ENCODE peak calls at places on chromosomes 16 and 17, in ten cellular contexts. B, L, W, G, H, J, X, P, D and F are unnamed samples.

GRCh38 chr17:29007456-29008455 is 1.9 kb upstream of the SEZ6 start:
- DNase-seq in B (peak; percentile 25), L (no peak), W (no peak), G (no peak), H (no peak), J (no peak), X (peak; percentile 37), P (no peak), D (no peak), F (no peak)

GRCh38 chr16:13453938-13454553 is 465.9 kb upstream of the ERCC4 start:
- DNase-seq in B (peak; percentile 56), L (no peak), W (peak; percentile 41), G (no peak), H (peak; percentile 33), J (no peak), X (no peak), P (peak; percentile 25), D (no peak), F (peak; percentile 54)

GRCh38 chr17:65235284-65235683 is 98.1 kb downstream of the RGS9 start:
- DNase-seq in B (no peak), L (no peak), W (no peak), G (no peak), H (no peak), J (no peak), X (no peak), P (no peak), D (no peak), F (no peak)

GRCh38 chr17:31388351-31388750 is 3.1 kb upstream of the RAB11FIP4 start:
- DNase-seq in B (no peak), L (no peak), W (no peak), G (no peak), H (no peak), J (no peak), X (no peak), P (no peak), D (no peak), F (no peak)

GRCh38 chr17:57906910-57907309 is 48.3 kb downstream of the CUEDC1 start:
- DNase-seq in B (no peak), L (no peak), W (no peak), G (no peak), H (no peak), J (no peak), X (no peak), P (no peak), D (no peak), F (no peak)

GRCh38 chr17:8894673-8895578 is 27.5 kb upstream of the PIK3R6 start:
- DNase-seq in B (peak; percentile 44), L (peak; percentile 49), W (peak; percentile 67), G (peak; percentile 61), H (peak; percentile 73), J (peak; percentile 72), X (no peak), P (peak; percentile 69), D (no peak), F (peak; percentile 67)

GRCh38 chr17:41133880-41134735 is 6.2 kb downstream of the KRTAP4-6 start:
- DNase-seq in B (no peak), L (no peak), W (no peak), G (no peak), H (no peak), J (no peak), X (no peak), P (no peak), D (no peak), F (no peak)

GRCh38 chr16:19166500-19166899 is 1.5 kb upstream of the SYT17 start:
- DNase-seq in B (peak; percentile 66), L (no peak), W (no peak), G (no peak), H (no peak), J (no peak), X (no peak), P (no peak), D (peak; percentile 60), F (no peak)

GRCh38 chr16:9072806-9073341 is 18.6 kb upstream of the HAPSTR1 start:
- DNase-seq in B (peak; percentile 45), L (no peak), W (no peak), G (no peak), H (no peak), J (peak; percentile 69), X (no peak), P (peak; percentile 93), D (no peak), F (no peak)

GRCh38 chr17:49577978-49578893 is 2.6 kb downstream of the NXPH3 start:
- DNase-seq in B (no peak), L (no peak), W (no peak), G (no peak), H (peak; percentile 41), J (no peak), X (no peak), P (no peak), D (no peak), F (no peak)

GRCh38 chr16:60945225-60945624 is 1091.0 kb downstream of the CDH8 start:
- DNase-seq in B (no peak), L (no peak), W (peak; percentile 48), G (peak; percentile 6), H (no peak), J (no peak), X (no peak), P (no peak), D (no peak), F (no peak)

GRCh38 chr16:65222049-65222448 is 100.2 kb upstream of the CDH11 start:
- DNase-seq in B (no peak), L (no peak), W (no peak), G (no peak), H (no peak), J (no peak), X (no peak), P (no peak), D (no peak), F (no peak)

GRCh38 chr16:65772134-65772732 is 594.3 kb upstream of the CDH5 start:
- DNase-seq in B (no peak), L (no peak), W (no peak), G (no peak), H (no peak), J (no peak), X (no peak), P (no peak), D (no peak), F (no peak)

GRCh38 chr16:81238296-81239011 is at the start of gene BCO1:
- DNase-seq in B (peak; percentile 22), L (no peak), W (no peak), G (no peak), H (no peak), J (no peak), X (peak; percentile 76), P (peak; percentile 67), D (no peak), F (no peak)

GRCh38 chr17:73210002-73210678 is 17.3 kb downstream of the COG1 start:
- DNase-seq in B (no peak), L (no peak), W (no peak), G (no peak), H (peak; percentile 80), J (no peak), X (no peak), P (peak; percentile 11), D (no peak), F (no peak)

GRCh38 chr16:10180042-10180770 is 2.0 kb downstream of the GRIN2A start:
- DNase-seq in B (no peak), L (no peak), W (no peak), G (no peak), H (no peak), J (no peak), X (no peak), P (no peak), D (no peak), F (no peak)

DNA sequence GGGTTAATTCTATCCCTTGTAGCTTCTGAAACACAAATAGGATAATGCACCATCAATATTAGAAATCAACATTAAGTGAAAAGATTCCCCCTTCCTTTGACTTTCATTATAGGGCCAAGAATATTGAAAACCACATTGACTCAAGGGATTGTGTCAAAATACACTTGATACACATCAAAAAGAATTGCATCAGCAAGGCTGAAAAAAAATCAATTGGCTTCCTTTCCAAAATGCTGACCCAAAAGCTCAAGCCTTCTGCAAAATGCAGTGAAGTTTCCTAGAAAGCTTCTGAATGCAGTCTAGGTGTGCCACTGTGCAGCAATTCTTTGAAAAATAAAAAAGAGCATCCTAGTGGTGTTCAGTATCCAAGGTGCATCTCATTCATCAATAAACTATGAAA is 674.4 kb downstream of the TOX3 start:
- DNase-seq in B (no peak), L (no peak), W (no peak), G (no peak), H (no peak), J (no peak), X (no peak), P (no peak), D (no peak), F (no peak)
- TF ChIP-seq CTCF in B (no peak), L (no peak), W (no peak), G (no peak), H (no peak), J (no peak), X (no peak), P (no peak), D (no peak), F (no peak)

DNA sequence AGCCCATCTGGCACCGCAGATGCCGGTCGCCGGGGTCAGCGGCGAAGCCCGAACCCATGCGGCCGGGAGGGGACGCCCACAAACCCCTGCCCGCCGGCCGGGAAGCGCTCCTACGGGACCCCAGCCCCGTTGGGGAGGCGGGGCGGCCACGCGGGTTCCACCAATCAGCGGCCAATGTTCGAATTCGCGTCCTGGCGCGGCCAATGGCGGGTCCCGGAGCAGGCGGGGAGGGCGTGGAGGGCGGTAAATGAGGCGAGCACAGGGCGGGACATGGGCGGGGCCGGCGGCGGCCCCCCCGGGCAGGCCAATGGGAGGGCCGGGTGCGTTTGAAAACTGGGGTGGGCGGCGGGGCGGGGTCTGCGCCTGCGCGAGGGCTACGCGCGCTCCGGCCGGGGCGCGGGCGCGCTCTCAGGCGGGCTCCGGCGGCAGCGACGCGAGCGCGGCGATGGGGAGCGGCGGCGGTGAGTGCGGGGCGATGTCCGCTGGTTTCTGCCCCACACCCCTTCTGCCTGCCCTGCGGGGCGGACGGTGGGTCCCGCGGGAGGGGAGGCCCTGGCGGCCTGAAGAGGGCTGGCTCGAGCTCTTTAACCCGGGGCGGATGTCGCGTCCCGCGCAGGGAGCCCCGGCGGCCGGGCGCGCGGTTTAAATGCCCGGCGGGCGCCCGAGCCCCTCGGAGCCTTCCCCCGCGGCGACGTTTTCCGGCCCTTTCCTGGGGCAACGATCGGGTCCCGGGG is at the start of gene CCNF:
- DNase-seq in B (peak; percentile 98), L (peak; percentile 98), W (peak; percentile 95), G (peak; percentile 97), H (peak; percentile 100), J (peak; percentile 75), X (peak; percentile 63), P (peak; percentile 96), D (peak; percentile 97), F (peak; percentile 100)
- TF ChIP-seq CTCF in B (no peak), L (no peak), W (no peak), G (peak; percentile 32), H (peak; percentile 8), J (no peak), X (no peak), P (peak; percentile 1), D (no peak), F (no peak)

GRCh38 chr17:76917829-76918228 is 49.6 kb downstream of the MGAT5B start:
- DNase-seq in B (no peak), L (no peak), W (peak; percentile 27), G (peak; percentile 44), H (no peak), J (no peak), X (no peak), P (no peak), D (no peak), F (no peak)
- TF ChIP-seq CTCF in B (no peak), L (no peak), W (no peak), G (no peak), H (no peak), J (no peak), X (no peak), P (no peak), D (no peak), F (no peak)

GRCh38 chr17:21373696-21374454 is 2.3 kb upstream of the KCNJ12 start:
- DNase-seq in B (no peak), L (no peak), W (peak; percentile 74), G (no peak), H (no peak), J (no peak), X (no peak), P (no peak), D (no peak), F (no peak)
- TF ChIP-seq CTCF in B (no peak), L (no peak), W (no peak), G (no peak), H (no peak), J (no peak), X (no peak), P (no peak), D (no peak), F (peak; percentile 28)